ENCODE peak calls at places on chromosomes 3 and 15, in ten cellular contexts. F, P, M, Y, X, T, J, D, L and H are unnamed samples.

GRCh38 chr15:57865294-57865693 is 158.8 kb downstream of the POLR2M start:
- DNase-seq in D (no peak), Y (peak), X (no peak), F (no peak), M (no peak), L (no peak), J (no peak), P (no peak), T (peak), H (no peak)

GRCh38 chr15:31129769-31130303 is 28.3 kb upstream of the TRPM1 start:
- DNase-seq in L (no peak), P (no peak), J (no peak), F (no peak), M (no peak), T (no peak), D (no peak), X (no peak), Y (no peak), H (no peak)

GRCh38 chr3:141243295-141243707 is 11.7 kb downstream of the PXYLP1 start:
- DNase-seq in J (no peak), D (no peak), Y (peak), T (peak), P (no peak), M (no peak), X (peak), L (no peak), F (peak), H (peak)

GRCh38 chr3:98041350-98041749 is 6.2 kb upstream of the GABRR3 start:
- DNase-seq in F (no peak), P (no peak), L (no peak), X (no peak), D (no peak), Y (no peak), J (no peak), T (no peak), M (no peak), H (no peak)

GRCh38 chr3:18394384-18394995 is 30.6 kb downstream of the SATB1 start:
- DNase-seq in P (no peak), Y (no peak), L (no peak), M (no peak), D (no peak), F (no peak), J (no peak), X (no peak), T (no peak), H (no peak)

GRCh38 chr3:194275721-194276120 is 75.4 kb downstream of the CPN2 start:
- DNase-seq in X (no peak), Y (peak), F (no peak), M (peak), P (no peak), J (no peak), T (no peak), L (no peak), D (no peak), H (no peak)

GRCh38 chr15:70597056-70597603 is 166.2 kb downstream of the UACA start:
- DNase-seq in T (no peak), M (no peak), P (no peak), L (no peak), D (no peak), Y (peak), X (no peak), F (no peak), J (peak), H (peak)

GRCh38 chr15:27696530-27696929 is 402.6 kb downstream of the OCA2 start:
- DNase-seq in J (no peak), D (no peak), P (no peak), T (no peak), X (no peak), L (no peak), Y (no peak), M (no peak), F (no peak), H (no peak)

GRCh38 chr15:56040081-56041035 is 46.9 kb upstream of the NEDD4 start:
- DNase-seq in P (no peak), F (no peak), T (peak), J (peak), M (no peak), D (peak), L (peak), X (no peak), Y (peak), H (peak)

GRCh38 chr3:57059416-57059815 is 1.0 kb upstream of the SPATA12 start:
- DNase-seq in M (no peak), T (no peak), F (no peak), Y (no peak), L (no peak), J (no peak), P (no peak), X (no peak), D (no peak), H (peak)

GRCh38 chr3:14555835-14556234 is 15.7 kb upstream of the GRIP2 start:
- DNase-seq in M (no peak), T (no peak), P (no peak), F (no peak), L (no peak), X (no peak), D (no peak), J (no peak), Y (no peak), H (no peak)

GRCh38 chr3:158864492-158864891 is 62.6 kb downstream of the MFSD1 start:
- DNase-seq in M (no peak), X (no peak), F (no peak), P (no peak), J (no peak), D (no peak), T (no peak), Y (no peak), L (peak), H (no peak)

GRCh38 chr3:135366816-135367215 is 571.8 kb downstream of the EPHB1 start:
- DNase-seq in Y (no peak), T (no peak), D (no peak), L (no peak), F (no peak), J (no peak), M (no peak), X (no peak), P (no peak), H (no peak)

GRCh38 chr15:65189102-65189740 is 4.1 kb upstream of the CLPX start:
- DNase-seq in F (no peak), T (peak), X (no peak), Y (peak), P (no peak), J (peak), L (peak), M (no peak), D (peak), H (peak)

GRCh38 chr3:10622456-10622855 is 117.1 kb upstream of the ATP2B2 start:
- DNase-seq in F (no peak), X (no peak), L (no peak), P (no peak), Y (no peak), D (no peak), M (no peak), J (no peak), T (no peak), H (no peak)

GRCh38 chr3:184727357-184728060 is 15.6 kb upstream of the MAGEF1 start:
- DNase-seq in Y (peak), J (peak), M (no peak), P (no peak), T (peak), L (peak), F (no peak), X (peak), D (peak), H (peak)

GRCh38 chr15:26455828-26456227 is 317.0 kb downstream of the GABRB3 start:
- DNase-seq in F (no peak), P (no peak), D (no peak), Y (no peak), T (no peak), L (no peak), M (no peak), J (no peak), X (no peak), H (no peak)

GRCh38 chr15:30985081-30985531 is 6.3 kb downstream of the MTMR10 start:
- DNase-seq in J (no peak), T (no peak), P (no peak), M (no peak), D (no peak), L (no peak), Y (peak), F (no peak), X (no peak), H (peak)

GRCh38 chr3:64612916-64613526 is 74.8 kb downstream of the ADAMTS9 start:
- DNase-seq in L (no peak), P (no peak), D (no peak), X (no peak), T (no peak), Y (no peak), M (no peak), J (peak), F (no peak), H (no peak)

GRCh38 chr15:100021653-100022052 is 288.4 kb upstream of the LYSMD4 start:
- DNase-seq in M (peak), Y (no peak), D (no peak), T (no peak), X (no peak), L (no peak), P (no peak), J (no peak), F (no peak), H (no peak)

GRCh38 chr15:82064824-82065223 is 19.0 kb upstream of the MEX3B start:
- DNase-seq in F (no peak), X (no peak), J (no peak), P (no peak), L (no peak), Y (peak), D (no peak), M (no peak), T (no peak), H (peak)

GRCh38 chr3:128488636-128488994 is 4.4 kb downstream of the GATA2 start:
- DNase-seq in P (no peak), F (no peak), T (peak), M (no peak), Y (peak), D (no peak), X (peak), J (peak), L (no peak), H (peak)